ENCODE peak calls at places on chromosomes 1 and 21, in ten cellular contexts. G is NCI-H1092 treated with DMSO at 0.1 percent for 48 hours; N is HTR-8/SVneo; D is activated T-cell treated with anti-CD3 and anti-CD28 coated beads for 4 hours; J is memory B cell; B is fibroblast of villous mesenchyme; I is BE2C; C is ovary; V is body of pancreas; M is CD8-positive, alpha-beta T cell. W is an unnamed sample.

GRCh38 chr21:32359719-32360260 is 33.0 kb downstream of the URB1 start:
- DNase-seq in G (no peak), N (peak), D (no peak), J (no peak), B (no peak), I (no peak), C (no peak), V (no peak), M (no peak), W (no peak)

GRCh38 chr1:69693921-69694320 is 126.2 kb downstream of the LRRC7 start:
- DNase-seq in G (no peak), N (no peak), D (no peak), J (no peak), B (no peak), I (no peak), C (no peak), V (no peak), M (no peak), W (no peak)

GRCh38 chr1:51642739-51643142 is 25.8 kb downstream of the OSBPL9 start:
- DNase-seq in G (no peak), N (peak), D (no peak), J (no peak), B (peak), I (no peak), C (peak), V (no peak), M (no peak), W (no peak)

GRCh38 chr21:30408782-30409494 is 13.1 kb downstream of the KRTAP13-1 start:
- DNase-seq in G (peak), N (peak), D (no peak), J (no peak), B (peak), I (peak), C (no peak), V (peak), M (no peak), W (no peak)

GRCh38 chr1:156608981-156609380 is 7.7 kb upstream of the GPATCH4 start:
- DNase-seq in G (peak), N (peak), D (peak), J (peak), B (no peak), I (peak), C (no peak), V (no peak), M (peak), W (no peak)

GRCh38 chr1:176382163-176382562 is 80.8 kb upstream of the PAPPA2 start:
- DNase-seq in G (no peak), N (no peak), D (no peak), J (no peak), B (no peak), I (no peak), C (no peak), V (no peak), M (no peak), W (no peak)

GRCh38 chr1:53024117-53024516 is 37.9 kb upstream of the PODN start:
- DNase-seq in G (no peak), N (no peak), D (no peak), J (no peak), B (no peak), I (no peak), C (no peak), V (no peak), M (no peak), W (no peak)

GRCh38 chr1:162065016-162065415 is 4.5 kb upstream of the NOS1AP start:
- DNase-seq in G (no peak), N (no peak), D (no peak), J (no peak), B (no peak), I (no peak), C (no peak), V (no peak), M (no peak), W (no peak)

GRCh38 chr1:94612081-94612480 is 70.5 kb upstream of the F3 start:
- DNase-seq in G (no peak), N (no peak), D (no peak), J (no peak), B (peak), I (no peak), C (no peak), V (no peak), M (no peak), W (no peak)

GRCh38 chr1:115929846-115930245 is 46.5 kb upstream of the SLC22A15 start:
- DNase-seq in G (no peak), N (no peak), D (no peak), J (no peak), B (peak), I (peak), C (no peak), V (no peak), M (no peak), W (no peak)

GRCh38 chr1:235134171-235134570 is 5.5 kb upstream of the TOMM20 start:
- DNase-seq in G (no peak), N (no peak), D (no peak), J (no peak), B (no peak), I (no peak), C (no peak), V (no peak), M (no peak), W (no peak)

GRCh38 chr1:1752190-1752589 is 26.1 kb downstream of the NADK start:
- DNase-seq in G (no peak), N (no peak), D (no peak), J (no peak), B (no peak), I (no peak), C (no peak), V (no peak), M (no peak), W (no peak)

GRCh38 chr1:205314986-205315618 is 6.4 kb downstream of the NUAK2 start:
- DNase-seq in G (peak), N (no peak), D (no peak), J (no peak), B (no peak), I (no peak), C (no peak), V (no peak), M (no peak), W (no peak)

GRCh38 chr1:84510668-84511067 is 4.3 kb upstream of the GNG5 start:
- DNase-seq in G (no peak), N (no peak), D (no peak), J (no peak), B (no peak), I (no peak), C (no peak), V (no peak), M (no peak), W (no peak)

GRCh38 chr1:29649375-29650040 is 413.2 kb downstream of the PTPRU start:
- DNase-seq in G (peak), N (peak), D (no peak), J (no peak), B (no peak), I (peak), C (no peak), V (peak), M (no peak), W (no peak)

GRCh38 chr1:72635719-72636118 is 353.4 kb upstream of the NEGR1 start:
- DNase-seq in G (peak), N (no peak), D (no peak), J (no peak), B (peak), I (no peak), C (no peak), V (no peak), M (no peak), W (no peak)

GRCh38 chr1:206075786-206076725 is 23.1 kb downstream of the RHEX start:
- DNase-seq in G (no peak), N (no peak), D (no peak), J (no peak), B (peak), I (no peak), C (no peak), V (no peak), M (no peak), W (no peak)

GRCh38 chr1:9826087-9826486 is 2.3 kb upstream of the CLSTN1 start:
- DNase-seq in G (no peak), N (no peak), D (no peak), J (no peak), B (no peak), I (no peak), C (no peak), V (no peak), M (no peak), W (no peak)

GRCh38 chr1:68231627-68232303 is 558 bp downstream of the WLS start:
- DNase-seq in G (peak), N (peak), D (no peak), J (no peak), B (peak), I (peak), C (peak), V (peak), M (no peak), W (no peak)

GRCh38 chr1:7669559-7670208 is 101.4 kb upstream of the VAMP3 start:
- DNase-seq in G (peak), N (peak), D (peak), J (peak), B (peak), I (peak), C (no peak), V (peak), M (peak), W (peak)

GRCh38 chr21:32732544-32732943 is 4.7 kb upstream of the SYNJ1 start:
- DNase-seq in G (no peak), N (no peak), D (no peak), J (no peak), B (peak), I (no peak), C (no peak), V (no peak), M (no peak), W (no peak)

GRCh38 chr1:214354440-214355148 is 73.6 kb downstream of the SMYD2 start:
- DNase-seq in G (no peak), N (no peak), D (no peak), J (no peak), B (peak), I (no peak), C (no peak), V (no peak), M (no peak), W (no peak)

GRCh38 chr21:37914211-37914900 is 1.9 kb downstream of the KCNJ6 start:
- DNase-seq in G (peak), N (no peak), D (no peak), J (no peak), B (peak), I (no peak), C (no peak), V (peak), M (no peak), W (no peak)

GRCh38 chr1:223765036-223765718 is 52.8 kb downstream of the CAPN2 start:
- DNase-seq in G (no peak), N (no peak), D (no peak), J (no peak), B (no peak), I (no peak), C (no peak), V (no peak), M (no peak), W (no peak)

GRCh38 chr1:241063281-241063680 is 293.7 kb downstream of the RGS7 start:
- DNase-seq in G (peak), N (no peak), D (no peak), J (no peak), B (no peak), I (no peak), C (no peak), V (no peak), M (no peak), W (no peak)

GRCh38 chr1:117572546-117572945 is 33.3 kb upstream of the TENT5C start:
- DNase-seq in G (no peak), N (no peak), D (no peak), J (peak), B (no peak), I (no peak), C (no peak), V (no peak), M (peak), W (peak)

GRCh38 chr1:34987018-34987417 is 1.9 kb upstream of the TMEM35B start:
- DNase-seq in G (no peak), N (no peak), D (no peak), J (no peak), B (peak), I (no peak), C (no peak), V (no peak), M (no peak), W (no peak)

GRCh38 chr21:41280115-41280919 is 36.3 kb upstream of the FAM3B start:
- DNase-seq in G (no peak), N (no peak), D (no peak), J (no peak), B (peak), I (no peak), C (no peak), V (no peak), M (no peak), W (no peak)

GRCh38 chr1:85570446-85571180 is 9.9 kb upstream of the CCN1 start:
- DNase-seq in G (no peak), N (no peak), D (no peak), J (no peak), B (no peak), I (no peak), C (no peak), V (no peak), M (no peak), W (no peak)

GRCh38 chr1:54962612-54963395 is 17.6 kb upstream of the TMEM61 start:
- DNase-seq in G (no peak), N (no peak), D (no peak), J (no peak), B (no peak), I (no peak), C (no peak), V (no peak), M (no peak), W (no peak)

GRCh38 chr1:204041803-204042505 is 31.0 kb upstream of the SOX13 start:
- DNase-seq in G (no peak), N (no peak), D (no peak), J (no peak), B (peak), I (no peak), C (no peak), V (no peak), M (no peak), W (no peak)

GRCh38 chr1:55323760-55324159 is 108.6 kb upstream of the USP24 start:
- DNase-seq in G (no peak), N (no peak), D (no peak), J (no peak), B (no peak), I (no peak), C (no peak), V (no peak), M (no peak), W (no peak)

W was measured in activated B cell treated with CpG ODN at 0.5 μM for 24 hours.